ENCODE peak calls at places on chromosomes 16 and 17, in seven cellular contexts. N, F, C, W, Q, E and O are unnamed samples.

GRCh38 chr17:66755101-66755943 is 79.6 kb upstream of the CACNG5 start:
- DNase-seq in N (peak; percentile 66), F (peak; percentile 76), C (no peak), W (no peak), Q (no peak), E (no peak), O (peak; percentile 51)

GRCh38 chr17:81536299-81537290 is 8.4 kb downstream of the FSCN2 start:
- DNase-seq in N (no peak), F (no peak), C (no peak), W (no peak), Q (no peak), E (no peak), O (no peak)

GRCh38 chr16:72092832-72093447 is 480 bp downstream of the TXNL4B start:
- DNase-seq in N (no peak), F (no peak), C (peak; percentile 24), W (peak; percentile 4), Q (peak; percentile 70), E (peak; percentile 17), O (no peak)

GRCh38 chr17:14212401-14212800 is 24.3 kb downstream of the CDRT15 start:
- DNase-seq in N (no peak), F (no peak), C (no peak), W (no peak), Q (no peak), E (no peak), O (no peak)

GRCh38 chr16:17227278-17227677 is 243.5 kb downstream of the XYLT1 start:
- DNase-seq in N (no peak), F (no peak), C (no peak), W (no peak), Q (peak; percentile 78), E (no peak), O (no peak)

GRCh38 chr17:1779571-1780074 is 17.8 kb downstream of the SERPINF1 start:
- DNase-seq in N (peak; percentile 96), F (no peak), C (no peak), W (no peak), Q (no peak), E (no peak), O (peak; percentile 90)

GRCh38 chr17:67164298-67164697 is 80.7 kb downstream of the HELZ start:
- DNase-seq in N (no peak), F (no peak), C (no peak), W (no peak), Q (no peak), E (no peak), O (no peak)

GRCh38 chr17:38620551-38621277 is 15.0 kb upstream of the SRCIN1 start:
- DNase-seq in N (peak; percentile 31), F (no peak), C (no peak), W (no peak), Q (no peak), E (no peak), O (no peak)

GRCh38 chr17:47785538-47786123 is 36.0 kb downstream of the OSBPL7 start:
- DNase-seq in N (no peak), F (no peak), C (peak; percentile 61), W (no peak), Q (peak; percentile 75), E (peak; percentile 22), O (no peak)

GRCh38 chr16:46721885-46722284 is 26.3 kb downstream of the MYLK3 start:
- DNase-seq in N (no peak), F (no peak), C (no peak), W (no peak), Q (no peak), E (no peak), O (no peak)

GRCh38 chr17:56681561-56682266 is 88.2 kb downstream of the NOG start:
- DNase-seq in N (peak; percentile 34), F (no peak), C (peak; percentile 56), W (peak; percentile 30), Q (peak; percentile 71), E (no peak), O (no peak)

GRCh38 chr17:28204751-28205150 is 114.2 kb upstream of the TMEM97 start:
- DNase-seq in N (no peak), F (no peak), C (no peak), W (no peak), Q (no peak), E (no peak), O (no peak)

GRCh38 chr16:15874745-15875314 is 13.6 kb downstream of the CEP20 start:
- DNase-seq in N (peak; percentile 86), F (peak; percentile 18), C (peak; percentile 27), W (peak; percentile 10), Q (peak; percentile 77), E (peak; percentile 72), O (peak; percentile 55)

GRCh38 chr17:29179232-29180036 is 764 bp downstream of the MYO18A start:
- DNase-seq in N (peak; percentile 92), F (peak; percentile 0), C (no peak), W (no peak), Q (peak; percentile 84), E (no peak), O (no peak)

GRCh38 chr17:39755550-39756375 is 18.0 kb downstream of the GRB7 start:
- DNase-seq in N (peak; percentile 85), F (no peak), C (peak; percentile 51), W (peak; percentile 63), Q (no peak), E (no peak), O (no peak)

GRCh38 chr16:26987631-26988030 is 79.1 kb upstream of the C16orf82 start:
- DNase-seq in N (peak; percentile 68), F (no peak), C (no peak), W (no peak), Q (no peak), E (no peak), O (no peak)

GRCh38 chr16:87765473-87765775 is 362 bp downstream of the KLHDC4 start:
- DNase-seq in N (no peak), F (no peak), C (peak; percentile 33), W (no peak), Q (peak; percentile 34), E (no peak), O (no peak)

GRCh38 chr17:64354396-64354795 is 36.3 kb downstream of the PECAM1 start:
- DNase-seq in N (peak; percentile 43), F (no peak), C (no peak), W (no peak), Q (no peak), E (no peak), O (no peak)